ENCODE peak calls at places on chromosome 21, in eight cellular contexts. O is dorsolateral prefrontal cortex, R is fibroblast of mammary gland, E is glutamatergic neuron, K is uterus, S is AG10803, U is Peyer's patch, P is fibroblast of pulmonary artery. V is an unnamed sample.

GRCh38 chr21:43276811-43277210 is 108.0 kb downstream of the CRYAA start:
- DNase-seq in U (no peak), R (no peak), O (peak; percentile 44), P (no peak), K (no peak), S (no peak), E (no peak), V (no peak)

GRCh38 chr21:41932191-41932575 is 21.6 kb downstream of the C2CD2 start:
- DNase-seq in P (peak; percentile 82), O (peak; percentile 10), K (no peak), E (no peak), R (peak; percentile 93), U (no peak), S (peak; percentile 76), V (no peak)

GRCh38 chr21:41901099-41901498 is 22.0 kb upstream of the PRDM15 start:
- DNase-seq in R (no peak), S (no peak), U (no peak), E (no peak), P (no peak), O (no peak), K (no peak), V (peak; percentile 77)

GRCh38 chr21:42297372-42297771 is 17.8 kb downstream of the TFF3 start:
- DNase-seq in O (no peak), R (no peak), K (no peak), U (no peak), P (no peak), E (no peak), S (no peak), V (no peak)

GRCh38 chr21:41365377-41366107 is 3.7 kb downstream of the MX2 start:
- DNase-seq in S (no peak), K (no peak), P (no peak), O (no peak), U (no peak), R (no peak), E (no peak), V (no peak)

GRCh38 chr21:39599191-39599966 is 13.4 kb upstream of the B3GALT5 start:
- DNase-seq in K (no peak), S (no peak), U (no peak), E (no peak), P (no peak), R (no peak), O (no peak), V (no peak)

GRCh38 chr21:46153259-46154154 is 1.9 kb downstream of the FTCD start:
- DNase-seq in K (peak; percentile 74), S (peak; percentile 31), P (peak; percentile 60), E (peak; percentile 85), R (no peak), O (peak; percentile 59), U (no peak), V (peak; percentile 46)

GRCh38 chr21:42555756-42556438 is 42.2 kb downstream of the SLC37A1 start:
- DNase-seq in O (peak; percentile 33), S (no peak), P (no peak), K (peak; percentile 7), E (peak; percentile 10), R (no peak), U (no peak), V (peak; percentile 35)

GRCh38 chr21:22355949-22356348 is 1357.7 kb downstream of the NCAM2 start:
- DNase-seq in R (no peak), U (no peak), E (no peak), K (no peak), S (no peak), O (no peak), P (no peak), V (no peak)

GRCh38 chr21:42636535-42636914 is 16.9 kb upstream of the PDE9A start:
- DNase-seq in K (no peak), R (peak; percentile 93), P (peak; percentile 79), O (no peak), U (no peak), S (peak; percentile 75), E (no peak), V (no peak)

GRCh38 chr21:46006547-46007497 is 25.3 kb downstream of the COL6A1 start:
- DNase-seq in O (peak; percentile 35), E (no peak), R (no peak), S (no peak), P (no peak), K (peak; percentile 20), U (no peak), V (peak; percentile 34)

GRCh38 chr21:28537371-28538079 is 455.2 kb downstream of the LTN1 start:
- DNase-seq in K (no peak), O (no peak), U (no peak), R (peak; percentile 100), E (no peak), S (peak; percentile 98), P (peak; percentile 56), V (no peak)

GRCh38 chr21:25639167-25639921 is at the start of gene JAM2:
- DNase-seq in R (no peak), K (peak; percentile 66), S (peak; percentile 9), U (peak; percentile 57), E (peak; percentile 73), P (peak; percentile 6), O (peak; percentile 59), V (no peak)

GRCh38 chr21:29547998-29548397 is 249.3 kb downstream of the BACH1 start:
- DNase-seq in R (no peak), E (no peak), S (no peak), O (no peak), K (no peak), P (no peak), U (no peak), V (no peak)

DNA sequence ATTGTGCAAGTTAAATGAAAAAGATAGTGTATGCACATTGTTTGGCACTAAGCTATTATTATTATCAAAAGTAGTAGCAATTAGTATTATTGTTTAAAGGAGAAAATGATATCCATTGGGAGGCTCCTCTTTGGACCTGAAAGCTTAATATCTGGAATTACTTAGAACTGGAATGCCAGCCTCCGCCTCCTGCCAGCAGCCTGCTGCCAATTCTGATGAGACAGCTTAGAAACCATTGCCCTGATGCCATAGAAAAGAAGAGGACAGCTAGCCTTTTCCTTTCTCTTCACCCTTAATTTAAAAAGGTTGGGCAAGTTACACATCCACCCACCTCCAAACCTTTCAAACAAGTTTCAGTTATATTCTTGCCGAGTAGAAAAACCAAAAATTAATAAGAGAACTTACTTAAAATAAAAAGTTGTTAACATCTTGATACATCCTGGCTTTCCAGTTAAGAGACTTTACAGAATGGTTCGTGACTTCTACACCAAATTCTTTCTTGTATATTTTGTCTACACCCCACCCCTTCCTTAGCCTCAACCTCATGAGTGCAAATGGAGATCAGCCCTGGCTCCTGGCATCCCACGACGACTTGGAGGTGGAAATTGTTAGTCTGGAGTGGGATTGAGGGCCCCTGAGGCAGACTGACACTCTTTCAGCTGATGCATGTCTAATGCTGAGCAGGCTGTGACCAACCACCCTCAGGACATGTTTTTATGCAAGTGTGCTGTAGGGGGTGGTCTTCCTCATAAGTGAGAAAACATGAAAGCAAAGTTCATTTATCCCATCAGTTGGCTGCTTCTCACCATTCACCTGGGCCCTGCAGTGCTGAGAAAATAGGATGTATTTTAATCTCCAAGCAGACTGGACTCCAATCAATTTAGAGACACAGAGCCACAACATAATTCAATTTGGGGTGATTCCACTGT is 120.6 kb downstream of the KCNJ15 start:
- DNase-seq in O (no peak), P (no peak), U (no peak), K (no peak), E (no peak), R (no peak), S (peak; percentile 17), V (no peak)
- TF ChIP-seq CTCF in O (no peak), P (no peak), U (no peak), K (no peak), E (no peak), R (no peak), S (no peak), V (no peak)

GRCh38 chr21:44708866-44709425 is 2.4 kb downstream of the TSPEAR start:
- DNase-seq in U (no peak), P (no peak), S (no peak), R (no peak), E (no peak), K (peak; percentile 7), O (no peak), V (no peak)
- TF ChIP-seq CTCF in U (no peak), P (no peak), S (no peak), R (no peak), E (no peak), K (no peak), O (no peak), V (no peak)

GRCh38 chr21:32279377-32279680 is 480 bp upstream of the MIS18A start:
- DNase-seq in K (no peak), S (no peak), R (no peak), E (no peak), U (no peak), O (no peak), P (no peak), V (no peak)

GRCh38 chr21:32276671-32277070 is 2.2 kb downstream of the MIS18A start:
- DNase-seq in K (no peak), S (no peak), E (no peak), O (no peak), R (no peak), P (no peak), U (no peak), V (no peak)

GRCh38 chr21:32278068-32278467 is 781 bp downstream of the MIS18A start:
- DNase-seq in R (peak; percentile 21), E (no peak), S (no peak), K (no peak), U (no peak), P (no peak), O (no peak), V (no peak)

GRCh38 chr21:32281531-32281930 is 2.7 kb upstream of the MIS18A start:
- DNase-seq in R (peak; percentile 24), O (no peak), E (no peak), K (no peak), S (no peak), P (no peak), U (no peak), V (no peak)

GRCh38 chr21:32278518-32279376 is at the start of gene MIS18A:
- DNase-seq in E (peak; percentile 98), P (peak; percentile 96), K (peak; percentile 97), R (peak; percentile 97), O (peak; percentile 92), S (peak; percentile 91), U (peak; percentile 87), V (peak; percentile 97)
- TF ChIP-seq CTCF in E (no peak), P (no peak), K (peak; percentile 16), R (no peak), O (peak; percentile 28), S (peak; percentile 1), U (no peak), V (no peak)

GRCh38 chr21:38337793-38338192 is 81.0 kb downstream of the KCNJ15 start:
- DNase-seq in E (no peak), U (no peak), K (no peak), P (no peak), S (no peak), O (no peak), R (no peak), V (no peak)

GRCh38 chr21:38330671-38331070 is 73.9 kb downstream of the KCNJ15 start:
- DNase-seq in O (no peak), K (no peak), S (no peak), U (no peak), R (peak; percentile 51), E (no peak), P (no peak), V (no peak)

GRCh38 chr21:38334866-38335265 is 78.1 kb downstream of the KCNJ15 start:
- DNase-seq in O (no peak), P (no peak), U (no peak), S (no peak), K (no peak), R (no peak), E (no peak), V (no peak)

GRCh38 chr21:38329176-38329575 is 72.4 kb downstream of the KCNJ15 start:
- DNase-seq in S (no peak), O (no peak), P (no peak), K (no peak), R (no peak), U (no peak), E (no peak), V (no peak)

GRCh38 chr21:38333290-38334272 is 76.8 kb downstream of the KCNJ15 start:
- DNase-seq in O (no peak), P (peak; percentile 59), K (no peak), U (no peak), S (no peak), R (peak; percentile 53), E (no peak), V (no peak)
- TF ChIP-seq CTCF in O (no peak), P (peak; percentile 56), K (no peak), U (no peak), S (peak; percentile 33), R (peak; percentile 38), E (no peak), V (peak; percentile 7)

V was measured in CD14-positive monocyte.